ENCODE peak calls at places on chromosome 19, in seven cellular contexts. G is CMK; O is ureter; E is activated CD4-positive, alpha-beta T cell treated with anti-CD3 and anti-CD28 coated beads, Interleukin-2, amount 10 ng/mL, durations not matched to agents 7 days and 5 days; H is naive thymus-derived CD8-positive, alpha-beta T cell; X is activated CD8-positive, alpha-beta memory T cell treated with anti-CD3 and anti-CD28 coated beads for 4 hours; Q is Panc1. V is an unnamed sample.

GRCh38 chr19:31289381-31289880 is 59.8 kb downstream of the TSHZ3 start:
- DNase-seq in Q (no peak), G (no peak), O (no peak), X (no peak), E (no peak), H (no peak), V (peak)

GRCh38 chr19:55578761-55579747 is 1.6 kb downstream of the ZNF579 start:
- DNase-seq in X (no peak), Q (no peak), G (no peak), O (no peak), E (no peak), H (no peak), V (no peak)

GRCh38 chr19:1000095-1000494 is at the start of gene GRIN3B:
- DNase-seq in X (peak), Q (no peak), E (peak), G (no peak), O (no peak), H (peak), V (peak)

GRCh38 chr19:10552596-10553053 is 8.9 kb downstream of the ATG4D start:
- DNase-seq in X (no peak), G (no peak), E (no peak), O (no peak), H (no peak), Q (no peak), V (no peak)

GRCh38 chr19:53088091-53088490 is 15.1 kb downstream of the ZNF160 start:
- DNase-seq in E (no peak), O (no peak), X (no peak), G (no peak), H (no peak), Q (no peak), V (no peak)

GRCh38 chr19:2216361-2217225 is 19.5 kb downstream of the PLEKHJ1 start:
- DNase-seq in H (no peak), E (no peak), O (no peak), G (no peak), X (no peak), Q (no peak), V (no peak)

GRCh38 chr19:30817965-30818364 is 445.8 kb downstream of the ZNF536 start:
- DNase-seq in X (no peak), Q (no peak), O (no peak), H (no peak), G (no peak), E (no peak), V (no peak)

GRCh38 chr19:48379058-48379457 is 12.3 kb downstream of the KDELR1 start:
- DNase-seq in O (no peak), Q (no peak), E (no peak), X (no peak), H (no peak), G (no peak), V (no peak)

GRCh38 chr19:2167896-2168618 is 4.3 kb downstream of the DOT1L start:
- DNase-seq in O (peak), G (no peak), Q (no peak), X (peak), H (no peak), E (no peak), V (peak)